ENCODE peak calls at places on chromosomes 7 and 10, in six cellular contexts. One of them, this sample, is unnamed.

GRCh38 chr7:1024876-1025746 is 19.2 kb upstream of the GPR146 start:
- DNase-seq in upper lobe of right lung: no peak
- DNase-seq in kidney: peak; percentile 71
- DNase-seq in CD4-positive, alpha-beta memory T cell: no peak
- DNase-seq in breast epithelium: no peak
- DNase-seq in fibroblast of lung: no peak
- DNase-seq in this sample: peak; percentile 80

GRCh38 chr7:133778472-133778871 is 348.7 kb upstream of the LRGUK start:
- DNase-seq in upper lobe of right lung: no peak
- DNase-seq in kidney: no peak
- DNase-seq in CD4-positive, alpha-beta memory T cell: no peak
- DNase-seq in breast epithelium: no peak
- DNase-seq in fibroblast of lung: no peak
- DNase-seq in this sample: no peak

GRCh38 chr7:41339913-41340676 is 362.8 kb downstream of the INHBA start:
- DNase-seq in upper lobe of right lung: no peak
- DNase-seq in kidney: no peak
- DNase-seq in CD4-positive, alpha-beta memory T cell: no peak
- DNase-seq in breast epithelium: no peak
- DNase-seq in fibroblast of lung: no peak
- DNase-seq in this sample: no peak

GRCh38 chr7:42426163-42426562 is 189.2 kb upstream of the GLI3 start:
- DNase-seq in upper lobe of right lung: no peak
- DNase-seq in kidney: no peak
- DNase-seq in CD4-positive, alpha-beta memory T cell: no peak
- DNase-seq in breast epithelium: no peak
- DNase-seq in fibroblast of lung: peak; percentile 60
- DNase-seq in this sample: no peak

GRCh38 chr10:69962746-69963135 is 89.9 kb upstream of the MACROH2A2 start:
- DNase-seq in upper lobe of right lung: no peak
- DNase-seq in kidney: no peak
- DNase-seq in CD4-positive, alpha-beta memory T cell: no peak
- DNase-seq in breast epithelium: no peak
- DNase-seq in fibroblast of lung: no peak
- DNase-seq in this sample: no peak

GRCh38 chr7:3206771-3207191 is 94.3 kb upstream of the SDK1 start:
- DNase-seq in upper lobe of right lung: no peak
- DNase-seq in kidney: no peak
- DNase-seq in CD4-positive, alpha-beta memory T cell: no peak
- DNase-seq in breast epithelium: no peak
- DNase-seq in fibroblast of lung: no peak
- DNase-seq in this sample: peak; percentile 6

GRCh38 chr10:33553951-33554571 is 219.6 kb upstream of the NRP1 start:
- DNase-seq in upper lobe of right lung: no peak
- DNase-seq in kidney: no peak
- DNase-seq in CD4-positive, alpha-beta memory T cell: no peak
- DNase-seq in breast epithelium: no peak
- DNase-seq in fibroblast of lung: no peak
- DNase-seq in this sample: no peak

GRCh38 chr10:101233863-101234262 is 4.6 kb upstream of the LBX1 start:
- DNase-seq in upper lobe of right lung: no peak
- DNase-seq in kidney: no peak
- DNase-seq in CD4-positive, alpha-beta memory T cell: no peak
- DNase-seq in breast epithelium: no peak
- DNase-seq in fibroblast of lung: no peak
- DNase-seq in this sample: no peak

GRCh38 chr10:80443531-80443974 is 10.6 kb upstream of the TSPAN14 start:
- DNase-seq in upper lobe of right lung: no peak
- DNase-seq in kidney: no peak
- DNase-seq in CD4-positive, alpha-beta memory T cell: no peak
- DNase-seq in breast epithelium: no peak
- DNase-seq in fibroblast of lung: peak; percentile 60
- DNase-seq in this sample: no peak

GRCh38 chr10:9243861-9244515 is 1189.5 kb downstream of the GATA3 start:
- DNase-seq in upper lobe of right lung: no peak
- DNase-seq in kidney: no peak
- DNase-seq in CD4-positive, alpha-beta memory T cell: no peak
- DNase-seq in breast epithelium: no peak
- DNase-seq in fibroblast of lung: no peak
- DNase-seq in this sample: no peak

GRCh38 chr7:132402751-132403245 is 173.5 kb downstream of the PLXNA4 start:
- DNase-seq in upper lobe of right lung: no peak
- DNase-seq in kidney: no peak
- DNase-seq in CD4-positive, alpha-beta memory T cell: no peak
- DNase-seq in breast epithelium: no peak
- DNase-seq in fibroblast of lung: no peak
- DNase-seq in this sample: peak; percentile 63

GRCh38 chr10:31642296-31642695 is 286.3 kb downstream of the ARHGAP12 start:
- DNase-seq in upper lobe of right lung: no peak
- DNase-seq in kidney: no peak
- DNase-seq in CD4-positive, alpha-beta memory T cell: no peak
- DNase-seq in breast epithelium: no peak
- DNase-seq in fibroblast of lung: no peak
- DNase-seq in this sample: no peak

GRCh38 chr7:113763226-113763625 is 155.6 kb downstream of the PPP1R3A start:
- DNase-seq in upper lobe of right lung: no peak
- DNase-seq in kidney: no peak
- DNase-seq in CD4-positive, alpha-beta memory T cell: no peak
- DNase-seq in breast epithelium: no peak
- DNase-seq in fibroblast of lung: no peak
- DNase-seq in this sample: no peak

GRCh38 chr7:142024547-142024946 is 28.9 kb downstream of the MGAM start:
- DNase-seq in upper lobe of right lung: no peak
- DNase-seq in kidney: no peak
- DNase-seq in CD4-positive, alpha-beta memory T cell: no peak
- DNase-seq in breast epithelium: no peak
- DNase-seq in fibroblast of lung: no peak
- DNase-seq in this sample: no peak

GRCh38 chr10:9331583-9332008 is 1277.1 kb downstream of the GATA3 start:
- DNase-seq in upper lobe of right lung: no peak
- DNase-seq in kidney: no peak
- DNase-seq in CD4-positive, alpha-beta memory T cell: peak; percentile 52
- DNase-seq in breast epithelium: no peak
- DNase-seq in fibroblast of lung: peak; percentile 83
- DNase-seq in this sample: no peak

GRCh38 chr7:92177362-92177761 is 1.6 kb downstream of the LRRD1 start:
- DNase-seq in upper lobe of right lung: no peak
- DNase-seq in kidney: no peak
- DNase-seq in CD4-positive, alpha-beta memory T cell: no peak
- DNase-seq in breast epithelium: no peak
- DNase-seq in fibroblast of lung: peak; percentile 65
- DNase-seq in this sample: no peak

GRCh38 chr10:43082087-43082486 is 5.2 kb downstream of the RET start:
- DNase-seq in upper lobe of right lung: no peak
- DNase-seq in kidney: no peak
- DNase-seq in CD4-positive, alpha-beta memory T cell: no peak
- DNase-seq in breast epithelium: no peak
- DNase-seq in fibroblast of lung: no peak
- DNase-seq in this sample: no peak

GRCh38 chr7:25752967-25753791 is 398.8 kb upstream of the NFE2L3 start:
- DNase-seq in upper lobe of right lung: no peak
- DNase-seq in kidney: no peak
- DNase-seq in CD4-positive, alpha-beta memory T cell: no peak
- DNase-seq in breast epithelium: no peak
- DNase-seq in fibroblast of lung: no peak
- DNase-seq in this sample: no peak

GRCh38 chr10:47374611-47375536 is 9.2 kb downstream of the ZNF488 start:
- DNase-seq in upper lobe of right lung: no peak
- DNase-seq in kidney: no peak
- DNase-seq in CD4-positive, alpha-beta memory T cell: no peak
- DNase-seq in breast epithelium: no peak
- DNase-seq in fibroblast of lung: peak; percentile 77
- DNase-seq in this sample: peak; percentile 45

DNA sequence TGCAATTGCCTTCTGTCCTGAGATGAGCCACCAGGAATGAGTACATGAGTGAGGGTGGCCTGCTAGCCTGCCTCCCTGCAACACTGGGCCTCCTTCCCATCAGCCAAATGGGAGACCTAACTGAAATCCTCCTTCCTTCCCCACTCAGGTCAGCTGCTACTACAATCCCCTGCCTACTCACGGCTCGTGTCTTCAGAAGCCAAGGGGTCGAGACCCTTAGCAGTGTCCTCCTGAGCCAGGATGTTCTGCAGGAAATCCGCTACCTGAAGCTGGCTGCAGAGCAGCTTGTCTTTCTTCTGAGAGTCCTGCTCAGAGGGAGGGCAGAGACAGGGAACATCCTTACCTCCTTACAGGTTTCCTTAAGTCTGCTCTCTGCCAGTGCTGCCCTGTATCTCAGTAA is 1.2 kb downstream of the ZWINT start:
- DNase-seq in upper lobe of right lung: no peak
- DNase-seq in kidney: peak; percentile 28
- DNase-seq in CD4-positive, alpha-beta memory T cell: no peak
- DNase-seq in breast epithelium: no peak
- DNase-seq in fibroblast of lung: no peak
- DNase-seq in this sample: peak; percentile 62
- H3K4me3 ChIP-seq in upper lobe of right lung: no peak overlapping the region
- H3K4me3 ChIP-seq in kidney: no peak overlapping the region
- H3K4me3 ChIP-seq in CD4-positive, alpha-beta memory T cell: no peak overlapping the region
- H3K4me3 ChIP-seq in breast epithelium: no peak overlapping the region
- H3K4me3 ChIP-seq in fibroblast of lung: peak overlapping the region; percentile 80
- H3K4me3 ChIP-seq in this sample: peak overlapping the region; percentile 63

DNA sequence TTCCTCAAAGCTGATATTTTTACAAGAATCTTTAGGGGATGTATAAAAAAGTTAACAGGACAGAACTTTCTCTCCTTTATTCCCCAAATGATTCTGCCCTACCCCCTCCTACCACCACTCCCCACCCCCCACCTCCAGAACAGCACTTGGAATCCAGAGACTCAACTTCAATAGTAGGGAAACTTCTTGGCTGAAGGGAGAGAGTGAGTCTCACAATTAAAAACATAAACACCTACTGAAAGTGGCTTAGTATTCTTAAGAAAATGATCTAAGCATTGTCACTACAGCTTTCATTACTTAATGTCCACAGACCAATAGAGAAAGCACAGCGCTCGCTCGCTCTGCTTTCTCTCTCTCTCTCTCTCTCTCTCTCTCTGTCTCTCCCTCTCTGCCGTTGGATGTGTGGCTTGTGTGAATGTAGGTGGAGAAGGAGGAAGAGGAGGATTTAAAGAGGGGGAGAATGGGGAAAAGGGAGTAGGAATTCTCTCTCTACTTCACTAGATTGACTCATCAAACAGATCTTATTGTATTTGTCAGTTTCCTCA is 1.5 kb upstream of the SEMA3A start:
- DNase-seq in upper lobe of right lung: no peak
- DNase-seq in kidney: no peak
- DNase-seq in CD4-positive, alpha-beta memory T cell: no peak
- DNase-seq in breast epithelium: no peak
- DNase-seq in fibroblast of lung: peak; percentile 82
- DNase-seq in this sample: no peak
- H3K4me3 ChIP-seq in upper lobe of right lung: peak overlapping the region; percentile 46
- H3K4me3 ChIP-seq in kidney: no peak overlapping the region
- H3K4me3 ChIP-seq in CD4-positive, alpha-beta memory T cell: no peak overlapping the region
- H3K4me3 ChIP-seq in breast epithelium: peak overlapping the region; percentile 47
- H3K4me3 ChIP-seq in fibroblast of lung: peak overlapping the region; percentile 68
- H3K4me3 ChIP-seq in this sample: no peak overlapping the region

DNA sequence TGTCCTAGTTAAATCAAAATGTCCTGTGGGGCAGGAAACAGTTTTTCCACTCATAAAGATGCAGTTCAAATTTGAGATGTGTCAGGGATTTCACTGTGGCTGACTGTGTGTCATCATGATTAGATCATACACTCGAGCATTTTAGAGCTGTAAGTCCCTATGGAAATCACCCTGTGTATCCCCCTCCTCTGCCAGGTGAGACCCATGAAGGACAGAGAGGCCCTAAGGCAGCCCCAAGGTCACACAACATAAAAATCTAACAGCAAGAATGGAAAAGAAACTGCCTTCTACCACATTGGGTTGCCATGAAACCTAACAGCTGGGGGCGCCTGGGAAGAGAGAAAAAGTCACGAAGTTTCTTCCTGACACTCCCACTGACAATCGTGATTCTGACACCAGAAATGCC is 135.8 kb downstream of the KCNMA1 start:
- DNase-seq in upper lobe of right lung: no peak
- DNase-seq in kidney: no peak
- DNase-seq in CD4-positive, alpha-beta memory T cell: no peak
- DNase-seq in breast epithelium: no peak
- DNase-seq in fibroblast of lung: peak; percentile 32
- DNase-seq in this sample: no peak
- H3K4me3 ChIP-seq in upper lobe of right lung: no peak overlapping the region
- H3K4me3 ChIP-seq in kidney: no peak overlapping the region
- H3K4me3 ChIP-seq in CD4-positive, alpha-beta memory T cell: no peak overlapping the region
- H3K4me3 ChIP-seq in breast epithelium: no peak overlapping the region
- H3K4me3 ChIP-seq in fibroblast of lung: no peak overlapping the region
- H3K4me3 ChIP-seq in this sample: no peak overlapping the region

GRCh38 chr10:133310789-133311188 is 2.1 kb downstream of the ZNF511 start:
- DNase-seq in upper lobe of right lung: no peak
- DNase-seq in kidney: peak; percentile 55
- DNase-seq in CD4-positive, alpha-beta memory T cell: no peak
- DNase-seq in breast epithelium: no peak
- DNase-seq in fibroblast of lung: no peak
- DNase-seq in this sample: peak; percentile 47
- H3K4me3 ChIP-seq in upper lobe of right lung: no peak overlapping the region
- H3K4me3 ChIP-seq in kidney: no peak overlapping the region
- H3K4me3 ChIP-seq in CD4-positive, alpha-beta memory T cell: no peak overlapping the region
- H3K4me3 ChIP-seq in breast epithelium: no peak overlapping the region
- H3K4me3 ChIP-seq in fibroblast of lung: no peak overlapping the region
- H3K4me3 ChIP-seq in this sample: no peak overlapping the region

GRCh38 chr10:90675621-90676020 is 182.2 kb downstream of the HTR7 start:
- DNase-seq in upper lobe of right lung: no peak
- DNase-seq in kidney: no peak
- DNase-seq in CD4-positive, alpha-beta memory T cell: no peak
- DNase-seq in breast epithelium: no peak
- DNase-seq in fibroblast of lung: peak; percentile 67
- DNase-seq in this sample: no peak
- H3K4me3 ChIP-seq in upper lobe of right lung: no peak overlapping the region
- H3K4me3 ChIP-seq in kidney: no peak overlapping the region
- H3K4me3 ChIP-seq in CD4-positive, alpha-beta memory T cell: no peak overlapping the region
- H3K4me3 ChIP-seq in breast epithelium: no peak overlapping the region
- H3K4me3 ChIP-seq in fibroblast of lung: no peak overlapping the region
- H3K4me3 ChIP-seq in this sample: no peak overlapping the region

GRCh38 chr10:119516381-119517234 is 25.9 kb downstream of the RGS10 start:
- DNase-seq in upper lobe of right lung: peak; percentile 74
- DNase-seq in kidney: no peak
- DNase-seq in CD4-positive, alpha-beta memory T cell: peak; percentile 62
- DNase-seq in breast epithelium: no peak
- DNase-seq in fibroblast of lung: no peak
- DNase-seq in this sample: peak; percentile 87
- H3K4me3 ChIP-seq in upper lobe of right lung: no peak overlapping the region
- H3K4me3 ChIP-seq in kidney: no peak overlapping the region
- H3K4me3 ChIP-seq in CD4-positive, alpha-beta memory T cell: peak overlapping the region; percentile 23
- H3K4me3 ChIP-seq in breast epithelium: no peak overlapping the region
- H3K4me3 ChIP-seq in fibroblast of lung: no peak overlapping the region
- H3K4me3 ChIP-seq in this sample: peak overlapping the region; percentile 4